ENCODE peak calls at places on chromosomes 1 and 21, in five cellular contexts. V is AG04450; Z is astrocyte of the cerebellum; I is T-helper 17 cell; T is stimulated activated CD8-positive, alpha-beta memory T cell treated with anti-CD3 and anti-CD28 coated beads, Interleukin-2, amount 100 ng/mL, for 48 hours. L is an unnamed sample.

GRCh38 chr1:241411776-241412338 is 54.9 kb upstream of the RGS7 start:
- DNase-seq in V (no peak), Z (peak), I (no peak), T (no peak), L (no peak)

GRCh38 chr1:67578397-67579020 is 106.5 kb upstream of the GADD45A start:
- DNase-seq in V (no peak), Z (no peak), I (no peak), T (no peak), L (no peak)

GRCh38 chr1:206737729-206738222 is 32.8 kb upstream of the IL19 start:
- DNase-seq in V (no peak), Z (no peak), I (no peak), T (no peak), L (no peak)

GRCh38 chr1:205568469-205569361 is 63.1 kb downstream of the ELK4 start:
- DNase-seq in V (no peak), Z (no peak), I (no peak), T (no peak), L (peak)

GRCh38 chr1:16441312-16441641 is 753 bp downstream of the NECAP2 start:
- DNase-seq in V (no peak), Z (no peak), I (no peak), T (no peak), L (no peak)

GRCh38 chr21:36551731-36552457 is 72.0 kb upstream of the CLDN14 start:
- DNase-seq in V (peak), Z (peak), I (no peak), T (no peak), L (no peak)

GRCh38 chr1:6359568-6360496 is 33.7 kb downstream of the ACOT7 start:
- DNase-seq in V (peak), Z (no peak), I (peak), T (peak), L (peak)

GRCh38 chr1:238139713-238140112 is 249.0 kb upstream of the ZP4 start:
- DNase-seq in V (no peak), Z (no peak), I (no peak), T (no peak), L (no peak)

GRCh38 chr1:226738421-226738994 is 574 bp downstream of the ITPKB start:
- DNase-seq in V (no peak), Z (no peak), I (peak), T (no peak), L (peak)

GRCh38 chr1:46646844-46647243 is 21.3 kb downstream of the ATPAF1 start:
- DNase-seq in V (no peak), Z (no peak), I (no peak), T (no peak), L (no peak)

GRCh38 chr1:156963621-156964020 is 43.2 kb downstream of the LRRC71 start:
- DNase-seq in V (no peak), Z (no peak), I (no peak), T (no peak), L (no peak)

GRCh38 chr1:192907545-192908243 is 98.9 kb downstream of the RGS2 start:
- DNase-seq in V (no peak), Z (no peak), I (no peak), T (no peak), L (no peak)

GRCh38 chr21:37642493-37642892 is 273.8 kb downstream of the KCNJ6 start:
- DNase-seq in V (no peak), Z (no peak), I (no peak), T (no peak), L (no peak)

GRCh38 chr1:227323164-227323955 is 5.1 kb upstream of the CDC42BPA start:
- DNase-seq in V (no peak), Z (no peak), I (no peak), T (no peak), L (no peak)

GRCh38 chr1:211543003-211543402 is 36.0 kb downstream of the SLC30A1 start:
- DNase-seq in V (no peak), Z (no peak), I (no peak), T (no peak), L (no peak)

GRCh38 chr1:225999912-226000337 is 782 bp upstream of the SDE2 start:
- DNase-seq in V (no peak), Z (no peak), I (no peak), T (no peak), L (no peak)